ENCODE peak calls at places on chromosomes 11 and 22, in eight cellular contexts. One of them, this sample, is unnamed.
A peak's percentile ranks its signal among the peaks of the same experiment; 100 is the strongest.

GRCh38 chr11:120801801-120802689 is 221.9 kb upstream of the TBCEL start:
- DNase-seq in AG04449: no peak
- DNase-seq in HL-60: peak; percentile 22
- DNase-seq in mucosa of descending colon: no peak
- DNase-seq in GM23338: peak; percentile 89
- DNase-seq in AG09319: peak; percentile 15
- DNase-seq in PC-3: peak; percentile 76
- DNase-seq in RWPE1: peak; percentile 68
- DNase-seq in this sample: peak; percentile 53

GRCh38 chr11:8071616-8072581 is 9.1 kb upstream of the TUB start:
- DNase-seq in AG09319: no peak
- DNase-seq in HL-60: no peak
- DNase-seq in GM23338: peak; percentile 36
- DNase-seq in AG04449: no peak
- DNase-seq in RWPE1: no peak
- DNase-seq in PC-3: no peak
- DNase-seq in mucosa of descending colon: no peak
- DNase-seq in this sample: no peak

GRCh38 chr22:17397756-17398155 is 28.5 kb downstream of the CECR2 start:
- DNase-seq in GM23338: no peak
- DNase-seq in PC-3: no peak
- DNase-seq in mucosa of descending colon: no peak
- DNase-seq in AG04449: no peak
- DNase-seq in AG09319: no peak
- DNase-seq in HL-60: no peak
- DNase-seq in RWPE1: no peak
- DNase-seq in this sample: no peak

GRCh38 chr22:36364255-36365019 is 23.3 kb downstream of the MYH9 start:
- DNase-seq in mucosa of descending colon: peak; percentile 42
- DNase-seq in HL-60: no peak
- DNase-seq in GM23338: no peak
- DNase-seq in RWPE1: no peak
- DNase-seq in PC-3: no peak
- DNase-seq in AG09319: no peak
- DNase-seq in AG04449: no peak
- DNase-seq in this sample: no peak

GRCh38 chr22:29079218-29079901 is 6.5 kb downstream of the KREMEN1 start:
- DNase-seq in RWPE1: no peak
- DNase-seq in mucosa of descending colon: peak; percentile 62
- DNase-seq in AG09319: peak; percentile 16
- DNase-seq in GM23338: no peak
- DNase-seq in PC-3: peak; percentile 51
- DNase-seq in AG04449: no peak
- DNase-seq in HL-60: no peak
- DNase-seq in this sample: no peak

GRCh38 chr22:25966448-25966913 is 202.8 kb upstream of the SEZ6L start:
- DNase-seq in HL-60: no peak
- DNase-seq in AG09319: no peak
- DNase-seq in RWPE1: no peak
- DNase-seq in PC-3: no peak
- DNase-seq in mucosa of descending colon: no peak
- DNase-seq in GM23338: no peak
- DNase-seq in AG04449: no peak
- DNase-seq in this sample: no peak

GRCh38 chr11:100732949-100733348 is 45.9 kb downstream of the ARHGAP42 start:
- DNase-seq in mucosa of descending colon: no peak
- DNase-seq in GM23338: no peak
- DNase-seq in AG04449: no peak
- DNase-seq in AG09319: no peak
- DNase-seq in RWPE1: no peak
- DNase-seq in HL-60: no peak
- DNase-seq in PC-3: no peak
- DNase-seq in this sample: no peak

GRCh38 chr11:128757235-128757711 is 63.4 kb downstream of the FLI1 start:
- DNase-seq in PC-3: peak; percentile 50
- DNase-seq in mucosa of descending colon: no peak
- DNase-seq in HL-60: peak; percentile 85
- DNase-seq in AG04449: no peak
- DNase-seq in AG09319: no peak
- DNase-seq in GM23338: peak; percentile 66
- DNase-seq in RWPE1: no peak
- DNase-seq in this sample: peak; percentile 61

GRCh38 chr11:66860449-66860831 is 3.6 kb downstream of the LRFN4 start:
- DNase-seq in AG04449: no peak
- DNase-seq in PC-3: no peak
- DNase-seq in AG09319: no peak
- DNase-seq in mucosa of descending colon: peak; percentile 47
- DNase-seq in HL-60: no peak
- DNase-seq in GM23338: peak; percentile 53
- DNase-seq in RWPE1: no peak
- DNase-seq in this sample: no peak

GRCh38 chr11:59365621-59366020 is 6.9 kb downstream of the OR5AN1 start:
- DNase-seq in PC-3: no peak
- DNase-seq in GM23338: no peak
- DNase-seq in RWPE1: no peak
- DNase-seq in AG04449: no peak
- DNase-seq in HL-60: no peak
- DNase-seq in AG09319: no peak
- DNase-seq in mucosa of descending colon: no peak
- DNase-seq in this sample: no peak
- TF ChIP-seq CTCF in PC-3: no peak
- TF ChIP-seq CTCF in GM23338: no peak
- TF ChIP-seq CTCF in RWPE1: no peak
- TF ChIP-seq CTCF in AG04449: no peak
- TF ChIP-seq CTCF in HL-60: no peak
- TF ChIP-seq CTCF in AG09319: no peak
- TF ChIP-seq CTCF in mucosa of descending colon: no peak
- TF ChIP-seq CTCF in this sample: no peak

GRCh38 chr22:38056969-38057841 is at the start of gene PICK1:
- DNase-seq in PC-3: peak; percentile 87
- DNase-seq in HL-60: peak; percentile 83
- DNase-seq in GM23338: peak; percentile 96
- DNase-seq in AG04449: peak; percentile 52
- DNase-seq in mucosa of descending colon: peak; percentile 90
- DNase-seq in RWPE1: peak; percentile 89
- DNase-seq in AG09319: peak; percentile 63
- DNase-seq in this sample: peak; percentile 91
- TF ChIP-seq CTCF in PC-3: no peak
- TF ChIP-seq CTCF in HL-60: no peak
- TF ChIP-seq CTCF in GM23338: no peak
- TF ChIP-seq CTCF in AG04449: no peak
- TF ChIP-seq CTCF in mucosa of descending colon: no peak
- TF ChIP-seq CTCF in RWPE1: no peak
- TF ChIP-seq CTCF in AG09319: no peak
- TF ChIP-seq CTCF in this sample: no peak

GRCh38 chr11:76810151-76810853 is 27.1 kb downstream of the TSKU start:
- DNase-seq in mucosa of descending colon: no peak
- DNase-seq in PC-3: peak; percentile 83
- DNase-seq in HL-60: peak; percentile 40
- DNase-seq in GM23338: no peak
- DNase-seq in AG09319: no peak
- DNase-seq in AG04449: no peak
- DNase-seq in RWPE1: peak; percentile 42
- DNase-seq in this sample: no peak
- TF ChIP-seq CTCF in mucosa of descending colon: no peak
- TF ChIP-seq CTCF in PC-3: peak; percentile 93
- TF ChIP-seq CTCF in HL-60: peak; percentile 14
- TF ChIP-seq CTCF in GM23338: peak; percentile 58
- TF ChIP-seq CTCF in AG09319: peak; percentile 67
- TF ChIP-seq CTCF in AG04449: peak; percentile 44
- TF ChIP-seq CTCF in RWPE1: peak; percentile 54
- TF ChIP-seq CTCF in this sample: peak; percentile 67

GRCh38 chr11:112655386-112655785 is 305.8 kb upstream of the NCAM1 start:
- DNase-seq in AG04449: no peak
- DNase-seq in AG09319: peak; percentile 56
- DNase-seq in GM23338: no peak
- DNase-seq in PC-3: no peak
- DNase-seq in RWPE1: no peak
- DNase-seq in HL-60: no peak
- DNase-seq in mucosa of descending colon: peak; percentile 67
- DNase-seq in this sample: peak; percentile 56
- TF ChIP-seq CTCF in AG04449: no peak
- TF ChIP-seq CTCF in AG09319: no peak
- TF ChIP-seq CTCF in GM23338: no peak
- TF ChIP-seq CTCF in PC-3: no peak
- TF ChIP-seq CTCF in RWPE1: no peak
- TF ChIP-seq CTCF in HL-60: no peak
- TF ChIP-seq CTCF in mucosa of descending colon: no peak
- TF ChIP-seq CTCF in this sample: no peak

GRCh38 chr11:94511932-94512781 is at the start of gene C11orf97:
- DNase-seq in PC-3: peak; percentile 76
- DNase-seq in AG09319: no peak
- DNase-seq in GM23338: peak; percentile 91
- DNase-seq in AG04449: no peak
- DNase-seq in RWPE1: peak; percentile 24
- DNase-seq in mucosa of descending colon: peak; percentile 66
- DNase-seq in HL-60: peak; percentile 63
- DNase-seq in this sample: peak; percentile 76
- TF ChIP-seq CTCF in PC-3: peak; percentile 17
- TF ChIP-seq CTCF in AG09319: no peak
- TF ChIP-seq CTCF in GM23338: no peak
- TF ChIP-seq CTCF in AG04449: no peak
- TF ChIP-seq CTCF in RWPE1: no peak
- TF ChIP-seq CTCF in mucosa of descending colon: no peak
- TF ChIP-seq CTCF in HL-60: no peak
- TF ChIP-seq CTCF in this sample: no peak

DNA sequence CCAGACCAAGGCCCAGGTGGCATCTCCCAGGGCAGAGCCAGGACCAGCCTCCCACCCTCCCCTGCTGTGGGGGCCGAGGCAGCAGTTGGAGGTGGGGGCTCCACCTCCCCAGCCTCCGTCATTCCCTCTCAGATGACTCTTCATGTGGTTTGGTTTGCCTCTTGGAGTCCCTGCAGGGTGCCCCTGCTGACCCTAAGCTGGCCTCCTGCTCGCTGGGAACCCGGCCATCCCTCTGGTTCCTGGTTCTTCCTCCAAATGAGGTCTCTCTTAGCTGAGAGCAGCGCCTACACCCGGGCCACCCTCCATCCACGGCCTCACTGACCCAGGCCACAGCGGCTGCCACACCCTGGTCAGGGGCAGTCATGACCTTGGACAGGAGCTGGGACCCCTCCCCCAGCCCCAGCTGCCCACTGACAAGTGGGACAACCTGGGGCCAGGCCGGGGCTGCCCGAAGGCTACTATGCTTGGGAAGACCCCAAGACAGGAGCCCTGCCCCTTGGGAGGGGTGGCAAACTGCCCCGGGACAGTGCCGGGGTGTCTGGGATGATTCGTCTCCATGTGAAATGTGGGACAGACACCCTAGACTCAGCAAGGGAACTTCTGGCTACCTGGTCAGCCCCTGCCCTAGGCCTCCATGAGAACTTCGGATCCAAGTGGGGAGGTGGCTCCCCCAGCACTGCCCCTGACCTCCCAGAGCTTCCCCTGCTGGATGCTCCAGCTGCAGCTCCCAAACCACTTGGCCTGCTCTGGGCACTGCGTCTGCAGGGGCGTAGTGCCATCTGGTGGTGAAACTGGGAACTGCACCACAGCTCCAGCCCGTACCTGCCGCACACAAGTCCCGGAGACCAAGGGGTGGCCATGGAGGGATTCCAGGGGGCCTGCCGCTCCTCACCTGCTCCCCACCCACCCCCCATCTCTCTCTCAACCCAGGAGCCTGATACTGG is 194.5 kb downstream of the IGLL1 start:
- DNase-seq in GM23338: peak; percentile 83
- DNase-seq in PC-3: peak; percentile 80
- DNase-seq in HL-60: peak; percentile 66
- DNase-seq in RWPE1: peak; percentile 74
- DNase-seq in mucosa of descending colon: peak; percentile 81
- DNase-seq in AG09319: peak; percentile 42
- DNase-seq in AG04449: peak; percentile 17
- DNase-seq in this sample: peak; percentile 84
- TF ChIP-seq CTCF in GM23338: peak; percentile 91
- TF ChIP-seq CTCF in PC-3: peak; percentile 82
- TF ChIP-seq CTCF in HL-60: peak; percentile 95
- TF ChIP-seq CTCF in RWPE1: peak; percentile 96
- TF ChIP-seq CTCF in mucosa of descending colon: peak; percentile 100
- TF ChIP-seq CTCF in AG09319: peak; percentile 99
- TF ChIP-seq CTCF in AG04449: peak; percentile 99
- TF ChIP-seq CTCF in this sample: peak; percentile 100

GRCh38 chr22:24834845-24835570 is 29.0 kb downstream of the SGSM1 start:
- DNase-seq in AG09319: no peak
- DNase-seq in GM23338: peak; percentile 85
- DNase-seq in HL-60: peak; percentile 11
- DNase-seq in RWPE1: no peak
- DNase-seq in AG04449: no peak
- DNase-seq in PC-3: peak; percentile 12
- DNase-seq in mucosa of descending colon: no peak
- DNase-seq in this sample: no peak
- TF ChIP-seq CTCF in AG09319: no peak
- TF ChIP-seq CTCF in GM23338: peak; percentile 76
- TF ChIP-seq CTCF in HL-60: no peak
- TF ChIP-seq CTCF in RWPE1: no peak
- TF ChIP-seq CTCF in AG04449: no peak
- TF ChIP-seq CTCF in PC-3: peak; percentile 39
- TF ChIP-seq CTCF in mucosa of descending colon: no peak
- TF ChIP-seq CTCF in this sample: no peak

GRCh38 chr11:73963861-73964260 is 13.0 kb downstream of the DNAJB13 start:
- DNase-seq in RWPE1: no peak
- DNase-seq in mucosa of descending colon: no peak
- DNase-seq in AG09319: no peak
- DNase-seq in PC-3: no peak
- DNase-seq in AG04449: no peak
- DNase-seq in GM23338: no peak
- DNase-seq in HL-60: no peak
- DNase-seq in this sample: no peak
- TF ChIP-seq CTCF in RWPE1: no peak
- TF ChIP-seq CTCF in mucosa of descending colon: no peak
- TF ChIP-seq CTCF in AG09319: no peak
- TF ChIP-seq CTCF in PC-3: no peak
- TF ChIP-seq CTCF in AG04449: no peak
- TF ChIP-seq CTCF in GM23338: no peak
- TF ChIP-seq CTCF in HL-60: no peak
- TF ChIP-seq CTCF in this sample: no peak

GRCh38 chr11:235998-236773 is at the start of gene SIRT3:
- DNase-seq in RWPE1: peak; percentile 92
- DNase-seq in mucosa of descending colon: peak; percentile 93
- DNase-seq in GM23338: peak; percentile 94
- DNase-seq in AG04449: no peak
- DNase-seq in PC-3: peak; percentile 75
- DNase-seq in HL-60: peak; percentile 88
- DNase-seq in AG09319: peak; percentile 35
- DNase-seq in this sample: peak; percentile 89
- TF ChIP-seq CTCF in RWPE1: no peak
- TF ChIP-seq CTCF in mucosa of descending colon: no peak
- TF ChIP-seq CTCF in GM23338: peak; percentile 9
- TF ChIP-seq CTCF in AG04449: no peak
- TF ChIP-seq CTCF in PC-3: no peak
- TF ChIP-seq CTCF in HL-60: no peak
- TF ChIP-seq CTCF in AG09319: no peak
- TF ChIP-seq CTCF in this sample: no peak

This sample was measured in lower lobe of right lung.